ENCODE peak calls at places on chromosomes 1 and 21, in nine cellular contexts. Q, D, K, A, H, F, P, O and L are unnamed samples.

GRCh38 chr1:208129489-208129888 is 114.7 kb downstream of the PLXNA2 start:
- DNase-seq in Q (no peak), D (no peak), K (no peak), A (no peak), H (no peak), F (no peak), P (no peak), O (no peak), L (no peak)

GRCh38 chr1:165356876-165357275 is 361 bp upstream of the LMX1A start:
- DNase-seq in Q (no peak), D (no peak), K (no peak), A (no peak), H (no peak), F (no peak), P (no peak), O (no peak), L (no peak)

GRCh38 chr1:228405979-228406265 is 713 bp downstream of the TRIM11 start:
- DNase-seq in Q (peak), D (no peak), K (no peak), A (no peak), H (no peak), F (no peak), P (no peak), O (no peak), L (no peak)

GRCh38 chr1:48109390-48110009 is 112.3 kb upstream of the TRABD2B start:
- DNase-seq in Q (no peak), D (no peak), K (no peak), A (no peak), H (peak), F (peak), P (peak), O (no peak), L (no peak)

GRCh38 chr1:203153051-203153988 is 22.3 kb downstream of the MYBPH start:
- DNase-seq in Q (no peak), D (no peak), K (no peak), A (no peak), H (no peak), F (no peak), P (no peak), O (no peak), L (no peak)

GRCh38 chr1:54557956-54558355 is 9.9 kb downstream of the ACOT11 start:
- DNase-seq in Q (no peak), D (no peak), K (no peak), A (no peak), H (no peak), F (no peak), P (no peak), O (no peak), L (no peak)

GRCh38 chr1:32801096-32801713 is 16.0 kb downstream of the YARS1 start:
- DNase-seq in Q (no peak), D (no peak), K (no peak), A (no peak), H (no peak), F (no peak), P (no peak), O (no peak), L (no peak)

GRCh38 chr1:9910425-9911178 is 533 bp upstream of the CTNNBIP1 start:
- DNase-seq in Q (peak), D (peak), K (peak), A (peak), H (peak), F (peak), P (peak), O (peak), L (peak)

GRCh38 chr1:224784606-224785328 is 144.7 kb upstream of the DNAH14 start:
- DNase-seq in Q (no peak), D (no peak), K (no peak), A (no peak), H (no peak), F (no peak), P (no peak), O (no peak), L (no peak)

GRCh38 chr1:67855944-67856343 is 22.7 kb upstream of the GNG12 start:
- DNase-seq in Q (no peak), D (no peak), K (no peak), A (no peak), H (no peak), F (no peak), P (no peak), O (no peak), L (no peak)

GRCh38 chr1:70204578-70204977 is 801 bp downstream of the LRRC40 start:
- DNase-seq in Q (no peak), D (no peak), K (no peak), A (no peak), H (no peak), F (no peak), P (no peak), O (no peak), L (no peak)

GRCh38 chr1:5125208-5125607 is 470.8 kb downstream of the AJAP1 start:
- DNase-seq in Q (no peak), D (no peak), K (no peak), A (no peak), H (no peak), F (no peak), P (no peak), O (no peak), L (no peak)

GRCh38 chr1:237316352-237316751 is 274.4 kb downstream of the RYR2 start:
- DNase-seq in Q (no peak), D (no peak), K (no peak), A (no peak), H (no peak), F (no peak), P (no peak), O (no peak), L (no peak)

GRCh38 chr1:207603777-207604176 is 41.2 kb upstream of the CR1L start:
- DNase-seq in Q (no peak), D (no peak), K (no peak), A (no peak), H (no peak), F (no peak), P (no peak), O (no peak), L (no peak)

GRCh38 chr1:13950637-13951036 is 250.6 kb downstream of the PRDM2 start:
- DNase-seq in Q (no peak), D (no peak), K (no peak), A (no peak), H (no peak), F (no peak), P (peak), O (no peak), L (no peak)

GRCh38 chr1:153688736-153689328 is 10.3 kb downstream of the NPR1 start:
- DNase-seq in Q (no peak), D (no peak), K (no peak), A (no peak), H (no peak), F (no peak), P (no peak), O (no peak), L (no peak)

GRCh38 chr1:56255516-56256181 is 323.7 kb downstream of the PLPP3 start:
- DNase-seq in Q (peak), D (peak), K (no peak), A (peak), H (peak), F (peak), P (no peak), O (peak), L (peak)

GRCh38 chr1:92430030-92430429 is 56.7 kb downstream of the GFI1 start:
- DNase-seq in Q (no peak), D (no peak), K (no peak), A (no peak), H (no peak), F (no peak), P (no peak), O (no peak), L (no peak)

GRCh38 chr1:39646232-39647081 is 7.0 kb upstream of the HEYL start:
- DNase-seq in Q (peak), D (no peak), K (no peak), A (no peak), H (peak), F (peak), P (no peak), O (peak), L (peak)

GRCh38 chr1:119735217-119735616 is 23.5 kb downstream of the PHGDH start:
- DNase-seq in Q (no peak), D (no peak), K (no peak), A (no peak), H (peak), F (no peak), P (no peak), O (no peak), L (no peak)

GRCh38 chr1:58136502-58136901 is 410.0 kb downstream of the OMA1 start:
- DNase-seq in Q (no peak), D (no peak), K (no peak), A (no peak), H (no peak), F (no peak), P (no peak), O (no peak), L (no peak)

GRCh38 chr1:185720633-185721272 is 13.4 kb upstream of the HMCN1 start:
- DNase-seq in Q (no peak), D (no peak), K (no peak), A (no peak), H (no peak), F (peak), P (peak), O (no peak), L (no peak)

GRCh38 chr1:69230223-69230622 is 337.5 kb upstream of the LRRC7 start:
- DNase-seq in Q (no peak), D (no peak), K (no peak), A (no peak), H (no peak), F (no peak), P (no peak), O (no peak), L (no peak)

GRCh38 chr21:45022736-45023135 is 51.6 kb upstream of the ADARB1 start:
- DNase-seq in Q (no peak), D (no peak), K (no peak), A (peak), H (no peak), F (no peak), P (no peak), O (peak), L (no peak)

GRCh38 chr1:20721117-20722061 is 3.6 kb upstream of the KIF17 start:
- DNase-seq in Q (peak), D (peak), K (no peak), A (peak), H (no peak), F (no peak), P (no peak), O (peak), L (no peak)

DNA sequence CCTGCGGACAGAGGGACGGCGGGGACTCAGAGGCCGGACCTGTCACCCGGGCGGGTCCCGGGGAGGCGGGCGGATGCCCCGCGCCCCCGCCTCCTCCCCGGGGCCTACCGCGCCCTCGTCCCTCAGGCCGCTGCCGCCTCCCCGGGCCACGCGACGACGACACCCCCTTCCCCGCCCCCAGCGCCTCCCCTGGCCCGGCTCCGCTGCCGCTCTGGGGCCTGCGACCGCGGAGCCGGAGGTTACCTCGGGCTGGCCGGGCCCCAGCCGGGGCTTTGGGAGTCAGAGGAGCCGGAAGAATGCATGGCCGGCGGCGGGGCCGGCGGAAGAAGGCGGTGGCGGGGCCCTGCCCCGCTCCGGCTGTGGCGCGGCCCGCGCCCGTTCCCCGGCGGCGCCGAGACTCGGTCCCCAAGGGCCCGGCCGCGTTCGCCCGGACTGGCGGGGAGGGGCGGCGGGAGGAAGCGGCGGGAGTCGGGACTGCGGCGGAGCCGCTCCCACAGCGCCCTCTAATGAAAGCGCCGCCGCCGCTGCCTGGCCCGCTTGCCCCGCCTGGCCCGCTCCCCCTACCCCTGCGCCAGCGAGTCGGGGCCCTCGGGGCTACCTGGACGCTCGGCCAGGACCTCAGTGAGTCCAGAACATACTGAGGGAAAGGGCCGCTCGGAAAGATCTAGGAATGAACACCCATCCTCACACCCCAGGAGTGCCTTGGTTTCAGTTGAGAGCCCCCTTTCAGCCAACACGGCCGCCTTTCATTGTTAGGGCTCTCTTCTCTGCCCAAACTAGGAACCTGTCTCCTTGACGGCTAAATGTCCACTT is at the start of gene LPGAT1:
- DNase-seq in Q (peak), D (no peak), K (peak), A (peak), H (peak), F (peak), P (peak), O (peak), L (peak)
- TF ChIP-seq POLR2A in Q (no peak), D (no peak), K (no peak), A (no peak), H (no peak), F (no peak), P (no peak), O (no peak), L (peak)

DNA sequence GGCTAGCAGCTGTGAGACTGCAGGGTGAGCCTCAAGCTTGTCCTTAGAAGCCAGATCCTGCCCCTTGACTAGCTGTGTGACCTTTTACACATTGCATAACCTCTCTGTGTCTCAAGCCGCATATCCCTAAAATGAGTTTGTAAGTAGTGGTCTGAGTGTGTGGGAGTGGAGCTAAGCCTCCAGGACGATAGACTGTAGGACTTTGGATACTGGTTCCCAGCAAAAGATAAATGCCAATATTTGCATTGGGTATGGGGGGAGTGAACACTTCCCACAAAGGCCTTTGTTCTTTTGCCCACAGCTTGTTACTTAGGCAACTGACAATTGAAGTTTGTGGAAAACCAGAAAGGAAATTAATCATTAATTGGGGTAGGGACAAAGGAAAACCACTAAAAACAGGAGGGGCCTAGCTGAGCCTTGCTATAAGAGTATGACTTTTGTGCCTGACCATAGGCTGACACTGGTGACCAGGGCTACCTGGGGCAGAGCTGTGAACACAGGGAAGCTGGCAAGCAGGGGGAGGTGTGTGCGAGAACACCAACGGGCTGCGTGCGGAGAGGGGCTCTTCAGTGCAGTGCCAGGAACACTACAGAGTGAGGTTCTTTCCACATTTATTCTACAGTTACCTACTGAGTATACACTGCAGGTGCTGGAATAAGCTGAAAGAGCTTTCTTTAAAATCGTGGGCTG is 102.4 kb upstream of the ETV3 start:
- DNase-seq in Q (no peak), D (peak), K (no peak), A (no peak), H (peak), F (no peak), P (no peak), O (no peak), L (no peak)
- TF ChIP-seq POLR2A in Q (no peak), D (no peak), K (no peak), A (no peak), H (no peak), F (no peak), P (no peak), O (no peak), L (no peak)

GRCh38 chr1:1630965-1631792 is 794 bp upstream of the MMP23B start:
- DNase-seq in Q (peak), D (no peak), K (peak), A (peak), H (peak), F (peak), P (no peak), O (peak), L (peak)

GRCh38 chr1:1631793-1632420 is at the start of gene MMP23B:
- DNase-seq in Q (no peak), D (no peak), K (peak), A (peak), H (no peak), F (no peak), P (no peak), O (peak), L (no peak)

GRCh38 chr1:1628656-1629429 is 3.1 kb upstream of the MMP23B start:
- DNase-seq in Q (no peak), D (no peak), K (peak), A (peak), H (no peak), F (no peak), P (peak), O (peak), L (no peak)

GRCh38 chr1:1629430-1630190 is 2.4 kb upstream of the MMP23B start:
- DNase-seq in Q (peak), D (no peak), K (peak), A (peak), H (no peak), F (no peak), P (no peak), O (peak), L (no peak)

DNA sequence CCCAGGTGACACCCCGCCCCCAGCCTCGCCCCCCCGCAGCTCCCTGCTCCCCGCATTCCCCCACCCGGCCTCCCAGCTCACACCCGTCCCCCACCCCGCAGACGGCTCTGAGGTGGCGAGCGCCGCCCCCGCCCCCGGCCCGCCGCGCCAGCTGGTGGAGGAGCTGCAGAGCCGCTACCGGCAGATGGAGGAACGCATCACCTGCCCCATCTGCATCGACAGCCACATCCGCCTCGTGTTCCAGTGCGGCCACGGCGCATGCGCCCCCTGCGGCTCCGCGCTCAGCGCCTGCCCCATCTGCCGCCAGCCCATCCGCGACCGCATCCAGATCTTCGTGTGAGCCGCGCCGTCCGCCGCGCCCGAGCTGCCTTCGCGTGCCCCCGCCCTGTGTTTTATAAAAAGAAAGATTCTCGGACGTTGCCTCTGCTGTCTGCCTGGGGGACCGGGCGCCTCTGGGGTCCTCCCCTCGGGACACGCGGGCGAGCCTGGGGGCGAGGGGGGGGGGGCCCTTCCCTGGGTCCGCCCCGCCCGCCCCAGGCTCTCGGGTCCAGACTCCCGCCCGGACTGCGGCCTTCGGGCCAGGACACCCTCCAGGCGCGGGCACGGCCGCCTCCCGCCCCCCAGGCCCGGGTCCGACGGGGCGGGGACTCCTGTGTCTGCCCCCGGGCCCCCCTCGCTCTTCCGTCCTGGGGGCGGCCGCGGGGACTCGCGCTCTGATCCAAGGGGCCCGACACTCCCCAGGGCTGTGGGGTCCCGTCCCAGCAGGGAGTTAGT is 1.6 kb upstream of the MMP23B start:
- DNase-seq in Q (peak), D (no peak), K (peak), A (peak), H (peak), F (peak), P (no peak), O (peak), L (no peak)
- TF ChIP-seq POLR2A in Q (peak), D (no peak), K (no peak), A (peak), H (no peak), F (no peak), P (no peak), O (no peak), L (no peak)

DNA sequence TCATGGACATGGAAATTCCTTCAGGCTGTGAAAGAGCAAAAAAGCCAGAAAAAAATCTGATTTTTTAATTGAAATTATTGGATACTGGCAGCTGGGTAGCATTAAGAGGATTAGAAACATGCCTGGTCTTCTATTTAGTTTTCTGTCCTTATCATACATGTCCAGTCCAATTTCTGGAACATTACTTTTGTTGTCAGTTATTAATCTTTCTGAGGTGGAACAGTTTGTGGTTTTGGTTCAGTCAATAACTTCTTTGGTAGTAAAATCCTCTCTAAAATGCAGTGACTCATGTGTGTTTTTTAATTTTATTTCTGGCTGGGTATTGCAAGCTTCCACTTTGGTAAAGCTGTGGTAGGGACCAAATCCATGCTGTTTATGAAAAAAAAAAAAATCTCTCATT is 687.0 kb upstream of the ADGRL2 start:
- DNase-seq in Q (no peak), D (no peak), K (no peak), A (no peak), H (no peak), F (no peak), P (no peak), O (no peak), L (no peak)
- TF ChIP-seq POLR2A in Q (no peak), D (no peak), K (no peak), A (no peak), H (no peak), F (no peak), P (no peak), O (no peak), L (no peak)

GRCh38 chr1:6860401-6860800 is 75.1 kb downstream of the CAMTA1 start:
- DNase-seq in Q (no peak), D (no peak), K (no peak), A (no peak), H (no peak), F (no peak), P (peak), O (no peak), L (no peak)
- TF ChIP-seq POLR2A in Q (no peak), D (no peak), K (no peak), A (no peak), H (no peak), F (no peak), P (no peak), O (no peak), L (no peak)

GRCh38 chr1:23369335-23370013 is at the start of gene ZNF436:
- DNase-seq in Q (peak), D (no peak), K (no peak), A (peak), H (peak), F (peak), P (no peak), O (peak), L (peak)
- TF ChIP-seq POLR2A in Q (peak), D (no peak), K (no peak), A (no peak), H (no peak), F (no peak), P (no peak), O (no peak), L (peak)

GRCh38 chr1:175771301-175771700 is 27.9 kb upstream of the TNR start:
- DNase-seq in Q (no peak), D (no peak), K (no peak), A (no peak), H (no peak), F (no peak), P (no peak), O (no peak), L (no peak)
- TF ChIP-seq POLR2A in Q (no peak), D (no peak), K (no peak), A (no peak), H (no peak), F (no peak), P (no peak), O (no peak), L (no peak)

GRCh38 chr1:173473599-173474011 is 3.5 kb upstream of the PRDX6 start:
- DNase-seq in Q (no peak), D (no peak), K (no peak), A (no peak), H (no peak), F (no peak), P (peak), O (no peak), L (no peak)
- TF ChIP-seq POLR2A in Q (no peak), D (no peak), K (no peak), A (no peak), H (no peak), F (no peak), P (no peak), O (no peak), L (no peak)

GRCh38 chr1:161070737-161071136 is 1.0 kb upstream of the ARHGAP30 start:
- DNase-seq in Q (no peak), D (no peak), K (no peak), A (no peak), H (no peak), F (no peak), P (no peak), O (no peak), L (no peak)

GRCh38 chr1:161069201-161069685 is 448 bp downstream of the ARHGAP30 start:
- DNase-seq in Q (no peak), D (no peak), K (no peak), A (no peak), H (no peak), F (no peak), P (no peak), O (no peak), L (no peak)

GRCh38 chr1:161068306-161069200 is 1.1 kb downstream of the ARHGAP30 start:
- DNase-seq in Q (peak), D (no peak), K (no peak), A (no peak), H (peak), F (peak), P (no peak), O (peak), L (peak)

GRCh38 chr1:161071886-161072371 is 2.2 kb upstream of the ARHGAP30 start:
- DNase-seq in Q (peak), D (no peak), K (peak), A (no peak), H (peak), F (peak), P (peak), O (no peak), L (peak)

GRCh38 chr1:161069731-161070270 is at the start of gene ARHGAP30:
- DNase-seq in Q (peak), D (no peak), K (peak), A (no peak), H (peak), F (peak), P (no peak), O (peak), L (peak)
- TF ChIP-seq POLR2A in Q (peak), D (no peak), K (peak), A (no peak), H (no peak), F (no peak), P (no peak), O (no peak), L (no peak)